ENCODE peak calls at places on chromosomes 11 and 22, in five cellular contexts. One of them, this sample, is unnamed.

GRCh38 chr22:19886605-19887250 is 32.1 kb upstream of the GNB1L start:
- DNase-seq in kidney: peak
- DNase-seq in bronchial epithelial cell: peak
- DNase-seq in brain microvascular endothelial cell: no peak
- DNase-seq in transverse colon: no peak
- DNase-seq in this sample: no peak

GRCh38 chr11:113168358-113168757 is 146.0 kb upstream of the TTC12 start:
- DNase-seq in transverse colon: no peak
- DNase-seq in bronchial epithelial cell: no peak
- DNase-seq in kidney: no peak
- DNase-seq in brain microvascular endothelial cell: no peak
- DNase-seq in this sample: no peak

GRCh38 chr11:128789497-128790080 is 77.5 kb downstream of the KCNJ1 start:
- DNase-seq in kidney: no peak
- DNase-seq in transverse colon: no peak
- DNase-seq in brain microvascular endothelial cell: no peak
- DNase-seq in bronchial epithelial cell: no peak
- DNase-seq in this sample: no peak

GRCh38 chr11:22089609-22090008 is 103.3 kb upstream of the ANO5 start:
- DNase-seq in kidney: no peak
- DNase-seq in brain microvascular endothelial cell: no peak
- DNase-seq in bronchial epithelial cell: no peak
- DNase-seq in transverse colon: no peak
- DNase-seq in this sample: no peak

GRCh38 chr11:76270387-76270786 is 64.1 kb upstream of the WNT11 start:
- DNase-seq in bronchial epithelial cell: peak
- DNase-seq in kidney: no peak
- DNase-seq in brain microvascular endothelial cell: no peak
- DNase-seq in transverse colon: no peak
- DNase-seq in this sample: no peak

GRCh38 chr11:134947556-134947955 is 535.5 kb upstream of the B3GAT1 start:
- DNase-seq in brain microvascular endothelial cell: no peak
- DNase-seq in transverse colon: no peak
- DNase-seq in bronchial epithelial cell: no peak
- DNase-seq in kidney: no peak
- DNase-seq in this sample: no peak

GRCh38 chr11:83006877-83007330 is 64.8 kb downstream of the RAB30 start:
- DNase-seq in transverse colon: no peak
- DNase-seq in kidney: no peak
- DNase-seq in bronchial epithelial cell: no peak
- DNase-seq in brain microvascular endothelial cell: no peak
- DNase-seq in this sample: no peak

GRCh38 chr11:117565709-117566108 is 231.3 kb downstream of the DSCAML1 start:
- DNase-seq in transverse colon: no peak
- DNase-seq in brain microvascular endothelial cell: no peak
- DNase-seq in kidney: no peak
- DNase-seq in bronchial epithelial cell: no peak
- DNase-seq in this sample: no peak

GRCh38 chr11:99865951-99866350 is 821.1 kb upstream of the ARHGAP42 start:
- DNase-seq in kidney: no peak
- DNase-seq in bronchial epithelial cell: no peak
- DNase-seq in transverse colon: no peak
- DNase-seq in brain microvascular endothelial cell: peak
- DNase-seq in this sample: no peak

GRCh38 chr22:17540481-17540880 is 22.8 kb upstream of the SLC25A18 start:
- DNase-seq in brain microvascular endothelial cell: no peak
- DNase-seq in kidney: no peak
- DNase-seq in bronchial epithelial cell: no peak
- DNase-seq in transverse colon: no peak
- DNase-seq in this sample: no peak

GRCh38 chr22:24855794-24856193 is 49.8 kb downstream of the SGSM1 start:
- DNase-seq in brain microvascular endothelial cell: no peak
- DNase-seq in kidney: no peak
- DNase-seq in transverse colon: no peak
- DNase-seq in bronchial epithelial cell: no peak
- DNase-seq in this sample: no peak

GRCh38 chr11:115334932-115335788 is 169.1 kb downstream of the CADM1 start:
- DNase-seq in brain microvascular endothelial cell: no peak
- DNase-seq in kidney: no peak
- DNase-seq in transverse colon: no peak
- DNase-seq in bronchial epithelial cell: peak
- DNase-seq in this sample: peak

GRCh38 chr11:116396332-116396731 is 376.5 kb downstream of the BUD13 start:
- DNase-seq in kidney: no peak
- DNase-seq in brain microvascular endothelial cell: no peak
- DNase-seq in bronchial epithelial cell: no peak
- DNase-seq in transverse colon: no peak
- DNase-seq in this sample: no peak

GRCh38 chr11:76642341-76642740 is 28.2 kb downstream of the LRRC32 start:
- DNase-seq in brain microvascular endothelial cell: no peak
- DNase-seq in bronchial epithelial cell: no peak
- DNase-seq in kidney: no peak
- DNase-seq in transverse colon: no peak
- DNase-seq in this sample: peak

GRCh38 chr11:61637287-61637686 is 42.9 kb upstream of the DAGLA start:
- DNase-seq in brain microvascular endothelial cell: no peak
- DNase-seq in bronchial epithelial cell: no peak
- DNase-seq in kidney: no peak
- DNase-seq in transverse colon: no peak
- DNase-seq in this sample: no peak

GRCh38 chr22:45645526-45646414 is 25.9 kb upstream of the ATXN10 start:
- DNase-seq in brain microvascular endothelial cell: peak
- DNase-seq in kidney: peak
- DNase-seq in transverse colon: peak
- DNase-seq in bronchial epithelial cell: no peak
- DNase-seq in this sample: peak

GRCh38 chr11:93606314-93606713 is 55.2 kb upstream of the CEP295 start:
- DNase-seq in kidney: no peak
- DNase-seq in brain microvascular endothelial cell: no peak
- DNase-seq in bronchial epithelial cell: no peak
- DNase-seq in transverse colon: no peak
- DNase-seq in this sample: no peak

GRCh38 chr22:22058649-22059475 is 76.3 kb upstream of the TOP3B start:
- DNase-seq in brain microvascular endothelial cell: no peak
- DNase-seq in transverse colon: no peak
- DNase-seq in kidney: no peak
- DNase-seq in bronchial epithelial cell: no peak
- DNase-seq in this sample: no peak

GRCh38 chr11:15108592-15109130 is 6.1 kb upstream of the INSC start:
- DNase-seq in transverse colon: no peak
- DNase-seq in bronchial epithelial cell: no peak
- DNase-seq in brain microvascular endothelial cell: no peak
- DNase-seq in kidney: no peak
- DNase-seq in this sample: no peak

GRCh38 chr22:40203568-40203967 is 25.8 kb downstream of the TNRC6B start:
- DNase-seq in bronchial epithelial cell: no peak
- DNase-seq in kidney: no peak
- DNase-seq in transverse colon: no peak
- DNase-seq in brain microvascular endothelial cell: no peak
- DNase-seq in this sample: no peak

GRCh38 chr11:12187399-12187798 is 77.0 kb downstream of the MICAL2 start:
- DNase-seq in transverse colon: no peak
- DNase-seq in kidney: no peak
- DNase-seq in brain microvascular endothelial cell: peak
- DNase-seq in bronchial epithelial cell: peak
- DNase-seq in this sample: no peak

GRCh38 chr11:134792044-134792443 is 380.0 kb upstream of the B3GAT1 start:
- DNase-seq in bronchial epithelial cell: peak
- DNase-seq in brain microvascular endothelial cell: peak
- DNase-seq in kidney: no peak
- DNase-seq in transverse colon: no peak
- DNase-seq in this sample: no peak

GRCh38 chr22:50621948-50622722 is 5.8 kb downstream of the ARSA start:
- DNase-seq in transverse colon: peak
- DNase-seq in brain microvascular endothelial cell: no peak
- DNase-seq in bronchial epithelial cell: peak
- DNase-seq in kidney: peak
- DNase-seq in this sample: no peak

GRCh38 chr11:77244277-77245014 is 57.0 kb downstream of the GDPD4 start:
- DNase-seq in kidney: no peak
- DNase-seq in brain microvascular endothelial cell: peak
- DNase-seq in bronchial epithelial cell: peak
- DNase-seq in transverse colon: no peak
- DNase-seq in this sample: no peak

GRCh38 chr22:20663941-20664593 is 109.8 kb upstream of the SERPIND1 start:
- DNase-seq in kidney: no peak
- DNase-seq in brain microvascular endothelial cell: no peak
- DNase-seq in bronchial epithelial cell: no peak
- DNase-seq in transverse colon: no peak
- DNase-seq in this sample: no peak

GRCh38 chr11:66340596-66341501 is 4.1 kb downstream of the BRMS1 start:
- DNase-seq in bronchial epithelial cell: no peak
- DNase-seq in brain microvascular endothelial cell: no peak
- DNase-seq in transverse colon: no peak
- DNase-seq in kidney: peak
- DNase-seq in this sample: no peak

GRCh38 chr11:27385245-27385644 is 22.2 kb upstream of the CCDC34 start:
- DNase-seq in kidney: no peak
- DNase-seq in transverse colon: no peak
- DNase-seq in brain microvascular endothelial cell: peak
- DNase-seq in bronchial epithelial cell: peak
- DNase-seq in this sample: no peak
- H3K4me3 ChIP-seq in kidney: no peak
- H3K4me3 ChIP-seq in transverse colon: no peak
- H3K4me3 ChIP-seq in brain microvascular endothelial cell: peak
- H3K4me3 ChIP-seq in bronchial epithelial cell: no peak
- H3K4me3 ChIP-seq in this sample: peak

GRCh38 chr22:37483594-37484114 is 2.5 kb downstream of the MFNG start:
- DNase-seq in brain microvascular endothelial cell: no peak
- DNase-seq in transverse colon: no peak
- DNase-seq in kidney: no peak
- DNase-seq in bronchial epithelial cell: no peak
- DNase-seq in this sample: no peak

GRCh38 chr22:37484115-37485005 is 1.8 kb downstream of the MFNG start:
- DNase-seq in kidney: peak
- DNase-seq in transverse colon: peak
- DNase-seq in brain microvascular endothelial cell: no peak
- DNase-seq in bronchial epithelial cell: no peak
- DNase-seq in this sample: peak

GRCh38 chr22:37486224-37486845 is at the start of gene MFNG:
- DNase-seq in kidney: peak
- DNase-seq in brain microvascular endothelial cell: no peak
- DNase-seq in bronchial epithelial cell: peak
- DNase-seq in transverse colon: peak
- DNase-seq in this sample: peak

GRCh38 chr22:37485714-37486223 is 415 bp downstream of the MFNG start:
- DNase-seq in transverse colon: no peak
- DNase-seq in bronchial epithelial cell: no peak
- DNase-seq in kidney: no peak
- DNase-seq in brain microvascular endothelial cell: no peak
- DNase-seq in this sample: peak

DNA sequence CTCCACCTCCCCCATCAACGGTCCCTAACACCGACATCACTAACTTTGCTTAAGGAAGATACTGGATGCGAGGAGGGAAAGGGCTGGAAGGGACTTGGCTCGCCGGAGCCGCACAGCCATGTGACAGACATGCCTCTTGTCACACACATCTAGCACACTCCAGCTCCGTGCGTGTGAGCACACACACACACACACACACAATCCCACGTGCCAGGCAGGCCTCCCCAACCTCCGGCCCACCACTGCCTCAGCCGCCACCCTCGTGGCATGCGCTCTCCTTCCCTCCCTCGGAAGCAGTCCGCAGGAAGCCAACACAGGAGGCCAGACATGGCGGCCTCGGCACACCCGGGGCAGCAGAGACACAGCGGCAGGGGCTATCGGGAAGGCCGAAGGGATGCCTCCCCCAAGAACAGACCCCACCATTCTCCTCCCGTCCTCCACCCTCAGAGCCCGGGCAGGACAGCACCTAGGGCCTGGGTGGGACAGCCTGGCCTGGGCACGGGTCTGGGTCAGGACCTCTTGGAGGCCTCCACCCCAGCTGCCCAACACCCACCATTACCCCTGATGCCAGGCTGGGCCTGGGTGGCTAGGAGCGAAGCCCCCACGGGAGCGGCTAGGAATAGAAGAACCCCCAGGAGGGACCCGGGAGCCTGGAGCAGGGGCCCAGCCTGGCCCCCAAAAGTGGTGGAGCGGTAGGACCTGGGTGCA is 1.0 kb downstream of the MFNG start:
- DNase-seq in brain microvascular endothelial cell: no peak
- DNase-seq in transverse colon: no peak
- DNase-seq in bronchial epithelial cell: no peak
- DNase-seq in kidney: no peak
- DNase-seq in this sample: peak
- H3K4me3 ChIP-seq in brain microvascular endothelial cell: no peak
- H3K4me3 ChIP-seq in transverse colon: peak
- H3K4me3 ChIP-seq in bronchial epithelial cell: no peak
- H3K4me3 ChIP-seq in kidney: peak
- H3K4me3 ChIP-seq in this sample: peak

DNA sequence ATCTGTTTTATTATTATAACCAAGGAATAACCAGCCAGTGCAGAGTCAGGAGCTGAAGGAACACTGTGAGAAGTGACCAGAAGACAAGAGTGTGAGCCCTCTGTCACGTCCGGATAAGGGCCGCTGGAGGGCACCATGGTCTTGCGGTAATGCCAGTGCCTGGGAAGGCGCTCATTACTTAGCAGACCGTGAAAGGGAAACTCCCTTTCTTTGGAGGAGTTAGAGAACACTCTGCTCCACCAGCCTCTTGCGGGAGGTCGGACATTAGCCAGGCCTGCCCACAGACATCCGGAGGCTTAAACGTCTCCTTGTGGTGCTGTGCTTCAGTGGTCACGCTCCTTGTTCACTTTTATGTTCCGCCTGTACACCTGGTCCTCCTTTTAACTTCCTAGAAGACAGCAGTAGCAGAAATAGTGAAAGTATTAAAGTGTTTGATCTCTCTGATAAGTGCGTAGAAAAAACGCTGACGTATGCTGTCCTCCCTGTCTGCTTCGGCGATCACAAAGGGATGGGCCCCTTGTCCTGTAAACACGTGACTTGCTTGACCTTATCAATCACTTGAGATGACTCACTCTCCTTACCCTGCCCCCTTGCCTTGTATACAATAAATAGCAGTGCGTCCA is 120.6 kb upstream of the LMO1 start:
- DNase-seq in transverse colon: peak
- DNase-seq in kidney: peak
- DNase-seq in bronchial epithelial cell: peak
- DNase-seq in brain microvascular endothelial cell: no peak
- DNase-seq in this sample: no peak
- H3K4me3 ChIP-seq in transverse colon: no peak
- H3K4me3 ChIP-seq in kidney: peak
- H3K4me3 ChIP-seq in bronchial epithelial cell: no peak
- H3K4me3 ChIP-seq in brain microvascular endothelial cell: no peak
- H3K4me3 ChIP-seq in this sample: no peak

DNA sequence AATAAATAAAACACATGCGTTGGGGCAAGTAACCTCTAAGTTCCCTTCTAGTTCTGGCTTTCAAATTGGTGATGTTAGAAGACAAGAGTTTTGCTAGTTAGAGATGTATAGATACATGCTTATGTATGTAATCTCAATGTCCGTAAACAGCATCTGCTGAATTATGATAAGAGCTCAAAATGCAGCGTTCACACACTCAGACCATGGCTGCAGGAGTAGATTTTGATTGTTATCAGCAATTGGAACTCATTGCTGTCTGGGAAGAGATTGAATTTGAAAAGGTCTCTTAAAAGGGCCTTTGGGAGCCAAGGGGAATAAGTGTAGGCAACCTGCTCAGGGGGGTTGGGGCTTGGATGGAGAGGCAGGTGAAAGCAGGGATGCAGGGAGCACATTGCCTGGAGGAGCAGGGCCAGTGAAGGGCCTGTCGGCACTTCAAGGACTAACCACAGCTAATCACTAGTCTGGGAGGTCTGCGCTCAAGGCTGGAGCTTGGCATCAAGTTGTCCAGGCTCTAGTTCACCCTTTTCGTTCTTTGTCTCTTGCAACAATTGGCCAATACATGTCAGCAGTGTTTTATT is 2.7 kb upstream of the RAG1 start:
- DNase-seq in kidney: no peak
- DNase-seq in bronchial epithelial cell: no peak
- DNase-seq in transverse colon: no peak
- DNase-seq in brain microvascular endothelial cell: no peak
- DNase-seq in this sample: no peak
- H3K4me3 ChIP-seq in kidney: peak
- H3K4me3 ChIP-seq in bronchial epithelial cell: no peak
- H3K4me3 ChIP-seq in transverse colon: no peak
- H3K4me3 ChIP-seq in brain microvascular endothelial cell: no peak
- H3K4me3 ChIP-seq in this sample: no peak